ENCODE peak calls at places on chromosomes 16 and 17, in five cellular contexts. X is endothelial cell of umbilical vein, K is HCT116, J is spleen, V is breast epithelium. U is an unnamed sample. For H3K9me3 and H3K4me1, the result is how much of the 10 kb centered on the place peaks cover.

GRCh38 chr17:8846768-8847211 is 20.7 kb downstream of the PIK3R6 start:
- DNase-seq in X (peak), J (no peak), K (peak), V (no peak), U (no peak)

GRCh38 chr16:30076276-30076791 is 540 bp downstream of the PPP4C start:
- DNase-seq in K (no peak), J (no peak), V (no peak), X (peak), U (no peak)

GRCh38 chr16:78961464-78961863 is 639.1 kb downstream of the MAF start:
- DNase-seq in K (no peak), V (no peak), X (no peak), J (no peak), U (no peak)

GRCh38 chr16:28503470-28504259 is 3.0 kb downstream of the IL27 start:
- DNase-seq in J (no peak), V (no peak), X (no peak), K (peak), U (no peak)

GRCh38 chr16:70738083-70738977 is 52.5 kb upstream of the MTSS2 start:
- DNase-seq in X (peak), J (no peak), V (no peak), K (no peak), U (peak)

GRCh38 chr16:58801838-58802237 is 67.7 kb upstream of the GOT2 start:
- DNase-seq in K (no peak), J (no peak), X (no peak), V (no peak), U (no peak)

GRCh38 chr16:11494029-11494428 is 92.7 kb downstream of the LITAF start:
- DNase-seq in V (no peak), J (no peak), K (no peak), X (no peak), U (no peak)

GRCh38 chr17:78977992-78978973 is 1.4 kb downstream of the LGALS3BP start:
- DNase-seq in K (no peak), X (no peak), V (no peak), J (no peak), U (peak)

GRCh38 chr17:68598074-68598473 is 3.1 kb downstream of the FAM20A start:
- DNase-seq in J (no peak), K (no peak), X (no peak), V (no peak), U (no peak)

GRCh38 chr17:51342257-51342656 is 81.9 kb downstream of the UTP18 start:
- DNase-seq in X (no peak), V (no peak), J (no peak), K (no peak), U (no peak)

GRCh38 chr17:38453951-38454421 is 25.7 kb downstream of the ARHGAP23 start:
- DNase-seq in J (no peak), V (no peak), X (no peak), K (no peak), U (no peak)

GRCh38 chr17:4710693-4711634 is 532 bp downstream of the ARRB2 start:
- DNase-seq in J (no peak), K (no peak), X (no peak), V (no peak), U (peak)

GRCh38 chr17:606501-607243 is 108.0 kb downstream of the VPS53 start:
- DNase-seq in J (no peak), V (no peak), K (no peak), X (no peak), U (no peak)

GRCh38 chr17:69733171-69734014 is 318.9 kb downstream of the MAP2K6 start:
- DNase-seq in V (no peak), X (peak), J (no peak), K (no peak), U (no peak)

GRCh38 chr17:12918132-12918531 is 99.7 kb downstream of the ELAC2 start:
- DNase-seq in V (no peak), K (no peak), J (no peak), X (no peak), U (no peak)

GRCh38 chr17:2233441-2233947 is 70.1 kb downstream of the SMG6 start:
- DNase-seq in K (no peak), J (no peak), X (peak), V (no peak), U (no peak)

GRCh38 chr16:66289051-66289680 is 77.3 kb upstream of the CDH5 start:
- DNase-seq in J (no peak), K (no peak), X (no peak), V (no peak), U (no peak)

GRCh38 chr16:2468142-2468724 is 2.9 kb upstream of the NTN3 start:
- DNase-seq in V (no peak), K (no peak), X (peak), J (no peak), U (no peak)

GRCh38 chr16:81410643-81411235 is 33.9 kb upstream of the CMIP start:
- DNase-seq in X (no peak), J (no peak), V (no peak), K (no peak), U (no peak)

GRCh38 chr16:88479795-88480760 is 27.0 kb downstream of the ZFPM1 start:
- DNase-seq in K (no peak), V (no peak), J (peak), X (no peak), U (peak)

GRCh38 chr17:28949185-28950016 is 1.9 kb downstream of the PHF12 start:
- DNase-seq in X (peak), K (no peak), J (peak), V (peak), U (peak)

GRCh38 chr17:70327279-70327678 is 157.9 kb downstream of the KCNJ2 start:
- DNase-seq in X (no peak), J (no peak), V (no peak), K (no peak), U (no peak)

GRCh38 chr17:64077409-64077808 is 52.5 kb downstream of the ERN1 start:
- DNase-seq in K (no peak), V (no peak), J (peak), X (no peak), U (peak)

GRCh38 chr17:56653877-56654276 is 60.4 kb downstream of the NOG start:
- DNase-seq in V (no peak), X (peak), K (peak), J (no peak), U (no peak)

GRCh38 chr16:88014954-88015805 is 63.9 kb downstream of the BANP start:
- DNase-seq in V (peak), J (no peak), X (no peak), K (no peak), U (peak)

GRCh38 chr16:12801511-12802042 is 2.1 kb downstream of the CPPED1 start:
- DNase-seq in J (no peak), X (peak), V (no peak), K (no peak), U (no peak)

GRCh38 chr17:68035131-68035522 is 408 bp upstream of the KPNA2 start:
- DNase-seq in K (no peak), X (no peak), V (peak), J (peak), U (peak)

GRCh38 chr16:48576927-48577326 is 33.1 kb downstream of the N4BP1 start:
- DNase-seq in J (no peak), X (no peak), K (no peak), V (no peak), U (no peak)

GRCh38 chr17:72034000-72034399 is 86.8 kb upstream of the SOX9 start:
- DNase-seq in X (no peak), J (no peak), V (no peak), K (no peak), U (no peak)

GRCh38 chr16:53960954-53961616 is 257.1 kb downstream of the FTO start:
- DNase-seq in V (no peak), J (no peak), K (no peak), X (no peak), U (no peak)

GRCh38 chr17:49548506-49549310 is 27.0 kb upstream of the NXPH3 start:
- DNase-seq in X (no peak), J (peak), K (peak), V (no peak), U (peak)

GRCh38 chr17:44216674-44217073 is 2.8 kb downstream of the UBTF start:
- DNase-seq in V (no peak), X (no peak), K (no peak), J (no peak), U (no peak)
- H3K9me3 ChIP-seq in V (under half), X (under half), K (under half), J (under half), U (under half)

DNA sequence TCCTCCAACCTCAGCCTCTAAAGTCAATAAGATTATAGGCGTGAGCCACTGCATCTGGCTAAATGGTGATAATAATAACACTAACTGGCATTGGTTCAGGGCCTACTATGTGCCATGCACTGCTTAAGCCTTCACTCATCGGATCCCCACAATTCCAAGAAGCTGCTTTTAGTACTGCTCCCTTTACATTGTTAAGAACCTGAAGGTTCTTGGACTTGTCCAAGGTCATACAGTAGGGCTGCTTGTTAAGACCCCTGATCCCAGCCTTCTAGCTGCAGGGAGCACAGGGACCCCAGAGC is 6.6 kb downstream of the SREBF1 start:
- DNase-seq in J (no peak), X (no peak), K (no peak), V (no peak), U (no peak)
- H3K4me1 ChIP-seq in J (under half), X (under half), K (half or more), V (half or more), U (half or more)

GRCh38 chr16:21185659-21186325 is 25.6 kb downstream of the ZP2 start:
- DNase-seq in K (no peak), V (no peak), J (no peak), X (no peak), U (no peak)

GRCh38 chr16:21194771-21195301 is 16.5 kb downstream of the ZP2 start:
- DNase-seq in V (no peak), X (no peak), K (no peak), J (no peak), U (no peak)

GRCh38 chr16:21190013-21190412 is 21.4 kb downstream of the ZP2 start:
- DNase-seq in K (no peak), V (no peak), X (no peak), J (no peak), U (no peak)

GRCh38 chr16:21186326-21186691 is 25.1 kb downstream of the ZP2 start:
- DNase-seq in J (no peak), V (no peak), K (no peak), X (no peak), U (no peak)

DNA sequence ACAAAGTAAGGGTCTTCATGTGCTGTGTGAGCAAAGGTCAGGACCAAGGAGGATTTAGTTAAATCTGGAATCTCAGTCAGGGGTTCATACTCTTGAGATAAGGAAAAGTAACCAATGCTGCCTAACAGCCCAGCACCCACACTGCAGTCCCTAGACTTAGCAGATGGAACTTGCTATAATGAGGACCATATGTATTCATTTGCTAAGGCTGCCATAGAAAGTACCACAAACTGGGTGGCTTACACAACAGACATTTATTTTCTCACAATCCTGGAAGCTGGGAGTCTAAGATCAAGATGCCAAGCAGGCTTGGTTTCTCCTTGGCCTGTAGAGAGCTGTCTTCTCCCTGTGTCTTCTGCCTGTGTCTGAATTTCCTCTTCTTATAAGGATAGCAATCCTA is 20.8 kb downstream of the ZP2 start:
- DNase-seq in X (no peak), K (no peak), J (no peak), V (no peak), U (no peak)
- TF ChIP-seq POLR2AphosphoS5 in X (no peak), K (no peak), J (no peak), V (no peak), U (no peak)

GRCh38 chr16:27169511-27170071 is 33.7 kb upstream of the KDM8 start:
- DNase-seq in K (no peak), X (peak), V (no peak), J (no peak), U (peak)

GRCh38 chr16:27161398-27161797 is 41.9 kb upstream of the KDM8 start:
- DNase-seq in J (no peak), X (no peak), V (no peak), K (no peak), U (no peak)

GRCh38 chr16:27168790-27169189 is 34.5 kb upstream of the KDM8 start:
- DNase-seq in J (no peak), V (no peak), X (no peak), K (no peak), U (no peak)

DNA sequence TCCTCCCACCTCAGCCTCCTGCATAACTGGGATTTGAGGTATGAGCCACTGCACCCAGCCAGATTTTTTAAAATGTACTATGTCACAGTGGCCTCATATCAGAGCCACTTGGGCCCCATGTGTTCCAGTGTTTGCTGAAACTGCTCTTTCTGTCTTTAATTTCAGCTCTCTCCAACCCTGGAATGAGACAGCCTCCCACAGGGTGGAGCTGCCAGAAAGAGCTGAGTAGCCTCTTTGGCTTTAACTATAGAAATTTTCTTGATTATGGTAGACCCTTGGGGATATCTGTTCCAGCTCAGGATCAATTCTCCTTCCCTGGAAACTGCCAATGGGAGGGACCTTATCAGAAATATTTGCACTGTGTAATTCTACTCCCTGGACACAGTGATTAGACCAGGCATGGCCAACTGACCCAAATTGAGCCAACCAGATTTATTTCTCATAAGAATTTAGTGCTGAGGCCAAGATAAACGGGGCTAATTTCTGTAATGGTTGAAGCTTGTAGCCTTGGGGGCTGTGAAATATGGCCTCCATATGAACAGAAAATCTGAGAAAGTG is 39.0 kb upstream of the KDM8 start:
- DNase-seq in J (no peak), X (no peak), K (no peak), V (no peak), U (no peak)
- H3K9me3 ChIP-seq in J (under half), X (under half), K (under half), V (under half), U (under half)

DNA sequence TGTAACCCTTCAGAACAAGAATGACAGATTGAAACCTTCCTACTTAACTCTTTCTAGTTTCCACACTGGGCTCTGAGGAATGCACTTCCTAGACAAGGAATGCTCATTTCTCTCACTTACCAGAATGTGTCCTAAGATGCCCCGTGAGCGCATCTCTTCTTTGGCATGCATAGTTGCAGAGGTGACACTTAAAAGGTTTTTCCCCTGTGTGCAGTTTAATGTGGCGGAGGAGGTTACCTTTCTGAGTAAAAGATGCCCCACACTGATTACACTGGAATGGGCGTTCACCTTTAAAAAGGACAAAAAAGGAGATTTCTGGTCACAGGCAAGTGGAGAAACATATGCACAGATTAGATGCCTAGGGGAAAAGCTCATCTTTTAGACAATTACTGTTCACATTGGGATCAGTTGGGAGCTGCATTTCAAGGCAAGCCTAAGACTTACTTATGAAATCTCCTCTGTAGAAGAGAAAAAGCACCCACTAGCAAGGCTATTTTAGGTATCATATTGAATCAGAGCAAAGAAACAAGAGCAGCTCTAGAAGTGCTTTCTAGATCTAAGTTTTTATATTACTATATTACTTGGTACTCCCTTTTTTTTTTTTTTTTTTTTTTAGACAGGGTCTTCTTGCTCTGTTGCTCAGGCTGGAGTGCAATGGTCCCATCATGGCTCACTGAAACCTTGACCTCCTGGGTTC is 53.7 kb downstream of the GRB7 start:
- DNase-seq in V (no peak), J (no peak), X (no peak), K (no peak), U (no peak)
- H3K4me1 ChIP-seq in V (under half), J (half or more), X (under half), K (under half), U (under half)

DNA sequence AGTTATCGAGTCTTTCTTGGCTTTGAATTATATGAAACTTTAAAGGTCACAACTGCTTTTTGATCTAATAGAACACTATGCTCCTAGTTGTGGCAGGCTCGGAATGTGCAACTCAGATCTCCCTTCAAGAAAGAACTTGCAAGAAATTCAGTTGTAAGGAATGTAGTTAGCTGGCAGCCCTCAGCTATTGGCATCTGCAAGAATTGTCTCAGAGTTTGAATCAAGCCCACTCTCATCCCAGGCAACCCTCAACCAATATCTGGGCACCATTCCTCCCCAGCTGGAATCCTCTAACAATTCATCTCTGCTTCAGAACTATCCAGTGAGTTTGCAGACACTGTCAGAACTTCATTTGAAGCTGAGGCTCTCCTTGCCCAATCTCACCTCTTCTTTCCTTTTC is 447.2 kb downstream of the KIF2B start:
- DNase-seq in K (no peak), J (no peak), V (no peak), X (no peak), U (no peak)
- TF ChIP-seq POLR2AphosphoS5 in K (no peak), J (no peak), V (no peak), X (no peak), U (no peak)